ENCODE peak calls at places on chromosomes 1 and 21, in ten cellular contexts. T, W, H, V, X, Q, O, Z, M and A are unnamed samples.

GRCh38 chr1:111392042-111392441 is 35.5 kb downstream of the OVGP1 start:
- DNase-seq in T (no peak), W (no peak), H (no peak), V (no peak), X (no peak), Q (no peak), O (no peak), Z (no peak), M (no peak), A (no peak)

GRCh38 chr1:14522331-14523241 is 75.9 kb upstream of the KAZN start:
- DNase-seq in T (no peak), W (peak), H (peak), V (peak), X (peak), Q (peak), O (no peak), Z (peak), M (no peak), A (peak)

GRCh38 chr1:155569988-155570592 is 7.5 kb upstream of the ASH1L start:
- DNase-seq in T (no peak), W (no peak), H (peak), V (peak), X (no peak), Q (peak), O (no peak), Z (no peak), M (no peak), A (no peak)

GRCh38 chr1:33982419-33982818 is 118.5 kb downstream of the HMGB4 start:
- DNase-seq in T (no peak), W (no peak), H (no peak), V (no peak), X (no peak), Q (no peak), O (no peak), Z (no peak), M (no peak), A (no peak)

GRCh38 chr1:66271904-66272254 is 262.1 kb upstream of the SGIP1 start:
- DNase-seq in T (peak), W (no peak), H (peak), V (peak), X (no peak), Q (peak), O (no peak), Z (peak), M (no peak), A (no peak)

GRCh38 chr1:59266180-59266926 is 30.5 kb upstream of the FGGY start:
- DNase-seq in T (no peak), W (peak), H (no peak), V (no peak), X (no peak), Q (no peak), O (no peak), Z (no peak), M (no peak), A (no peak)

GRCh38 chr1:11598461-11598860 is 55.8 kb downstream of the FBXO2 start:
- DNase-seq in T (no peak), W (no peak), H (no peak), V (no peak), X (no peak), Q (no peak), O (no peak), Z (no peak), M (no peak), A (no peak)

GRCh38 chr1:191857600-191857999 is 300.7 kb upstream of the RGS18 start:
- DNase-seq in T (no peak), W (no peak), H (no peak), V (no peak), X (no peak), Q (no peak), O (no peak), Z (no peak), M (no peak), A (no peak)

GRCh38 chr1:107936498-107937481 is 28.2 kb downstream of the VAV3 start:
- DNase-seq in T (no peak), W (no peak), H (no peak), V (peak), X (no peak), Q (peak), O (no peak), Z (peak), M (peak), A (no peak)

GRCh38 chr1:104868794-104869193 is 1119.1 kb downstream of the AMY1C start:
- DNase-seq in T (no peak), W (no peak), H (no peak), V (no peak), X (no peak), Q (no peak), O (no peak), Z (no peak), M (no peak), A (no peak)

GRCh38 chr1:154559496-154559950 is 1.1 kb upstream of the UBE2Q1 start:
- DNase-seq in T (peak), W (peak), H (peak), V (peak), X (peak), Q (peak), O (peak), Z (peak), M (peak), A (peak)

GRCh38 chr1:39158330-39159086 is 46.0 kb upstream of the MACF1 start:
- DNase-seq in T (peak), W (no peak), H (peak), V (peak), X (peak), Q (peak), O (no peak), Z (no peak), M (no peak), A (no peak)

GRCh38 chr1:114342376-114342775 is 168.6 kb downstream of the TRIM33 start:
- DNase-seq in T (no peak), W (no peak), H (no peak), V (no peak), X (peak), Q (no peak), O (no peak), Z (no peak), M (peak), A (no peak)

GRCh38 chr1:245692318-245692717 is 537.5 kb downstream of the KIF26B start:
- DNase-seq in T (no peak), W (no peak), H (no peak), V (no peak), X (no peak), Q (no peak), O (no peak), Z (peak), M (no peak), A (no peak)

GRCh38 chr1:222784371-222784770 is 30.5 kb upstream of the DISP1 start:
- DNase-seq in T (no peak), W (no peak), H (no peak), V (no peak), X (no peak), Q (no peak), O (no peak), Z (no peak), M (no peak), A (no peak)

GRCh38 chr21:22438428-22439086 is 1440.3 kb downstream of the NCAM2 start:
- DNase-seq in T (no peak), W (no peak), H (no peak), V (no peak), X (no peak), Q (no peak), O (no peak), Z (no peak), M (no peak), A (no peak)

GRCh38 chr1:47229031-47229831 is 2.8 kb downstream of the TAL1 start:
- DNase-seq in T (no peak), W (no peak), H (no peak), V (no peak), X (no peak), Q (no peak), O (peak), Z (no peak), M (no peak), A (no peak)

GRCh38 chr1:185104083-185104482 is 52.7 kb downstream of the TRMT1L start:
- DNase-seq in T (no peak), W (no peak), H (no peak), V (no peak), X (no peak), Q (no peak), O (no peak), Z (no peak), M (no peak), A (no peak)

GRCh38 chr21:14864211-14865021 is 200.4 kb downstream of the NRIP1 start:
- DNase-seq in T (peak), W (no peak), H (peak), V (peak), X (peak), Q (peak), O (peak), Z (peak), M (peak), A (no peak)

GRCh38 chr1:111837398-111837797 is 81.7 kb downstream of the DDX20 start:
- DNase-seq in T (no peak), W (no peak), H (no peak), V (no peak), X (no peak), Q (no peak), O (no peak), Z (no peak), M (no peak), A (no peak)

GRCh38 chr1:163166886-163167555 is 35.7 kb downstream of the RGS5 start:
- DNase-seq in T (no peak), W (no peak), H (no peak), V (peak), X (no peak), Q (no peak), O (no peak), Z (no peak), M (no peak), A (no peak)

GRCh38 chr1:34671887-34672286 is 83.0 kb upstream of the GJB5 start:
- DNase-seq in T (no peak), W (no peak), H (no peak), V (no peak), X (no peak), Q (no peak), O (no peak), Z (no peak), M (no peak), A (no peak)

GRCh38 chr1:27934818-27935549 is at the start of gene SMPDL3B:
- DNase-seq in T (no peak), W (no peak), H (peak), V (no peak), X (peak), Q (no peak), O (peak), Z (peak), M (no peak), A (no peak)

GRCh38 chr1:21003281-21003680 is 173.4 kb downstream of the EIF4G3 start:
- DNase-seq in T (no peak), W (no peak), H (no peak), V (no peak), X (no peak), Q (no peak), O (no peak), Z (no peak), M (no peak), A (no peak)

GRCh38 chr1:201356236-201356635 is 21.2 kb downstream of the TNNT2 start:
- DNase-seq in T (peak), W (no peak), H (no peak), V (no peak), X (no peak), Q (no peak), O (no peak), Z (peak), M (no peak), A (no peak)

GRCh38 chr1:1776672-1777393 is 1.4 kb downstream of the NADK start:
- DNase-seq in T (no peak), W (no peak), H (no peak), V (no peak), X (no peak), Q (no peak), O (no peak), Z (no peak), M (no peak), A (no peak)

GRCh38 chr1:29332204-29332603 is 95.9 kb downstream of the PTPRU start:
- DNase-seq in T (no peak), W (no peak), H (peak), V (peak), X (no peak), Q (peak), O (peak), Z (no peak), M (no peak), A (no peak)

GRCh38 chr1:165629848-165630628 is 996 bp upstream of the MGST3 start:
- DNase-seq in T (no peak), W (no peak), H (no peak), V (no peak), X (no peak), Q (no peak), O (no peak), Z (no peak), M (peak), A (no peak)

GRCh38 chr1:6695861-6696260 is 5.8 kb downstream of the DNAJC11 start:
- DNase-seq in T (no peak), W (no peak), H (no peak), V (no peak), X (no peak), Q (no peak), O (no peak), Z (no peak), M (no peak), A (no peak)

GRCh38 chr1:44296794-44297193 is 58.3 kb downstream of the ERI3 start:
- DNase-seq in T (no peak), W (no peak), H (no peak), V (no peak), X (no peak), Q (no peak), O (no peak), Z (no peak), M (no peak), A (no peak)

GRCh38 chr1:44296067-44296466 is 59.0 kb downstream of the ERI3 start:
- DNase-seq in T (no peak), W (no peak), H (no peak), V (no peak), X (no peak), Q (no peak), O (no peak), Z (no peak), M (no peak), A (no peak)

GRCh38 chr1:44293761-44294315 is 61.2 kb downstream of the ERI3 start:
- DNase-seq in T (peak), W (no peak), H (no peak), V (no peak), X (no peak), Q (no peak), O (no peak), Z (peak), M (no peak), A (no peak)

GRCh38 chr1:44292641-44293040 is 62.4 kb downstream of the ERI3 start:
- DNase-seq in T (no peak), W (no peak), H (no peak), V (no peak), X (no peak), Q (no peak), O (no peak), Z (no peak), M (no peak), A (no peak)

DNA sequence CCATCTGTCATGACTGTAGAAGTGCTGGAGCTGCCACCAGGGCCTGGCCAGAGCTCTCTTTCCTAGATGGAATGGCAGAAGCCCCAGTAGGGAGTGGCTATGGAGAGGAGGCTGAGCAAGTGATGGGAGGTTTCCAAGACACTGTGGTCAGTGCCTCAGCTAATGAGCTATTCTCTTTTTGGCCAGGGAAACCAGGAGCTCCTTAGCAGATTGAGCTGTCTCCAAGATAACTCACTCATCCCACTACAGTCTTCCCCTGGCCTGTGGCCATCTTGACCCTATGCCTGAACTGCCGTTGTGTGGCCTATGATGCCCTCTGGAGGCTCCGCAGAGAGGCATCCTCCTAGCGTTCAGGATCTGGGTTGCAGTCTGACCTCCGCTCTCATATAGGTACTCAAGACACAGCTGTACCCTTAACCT is 60.5 kb downstream of the ERI3 start:
- DNase-seq in T (no peak), W (no peak), H (peak), V (peak), X (peak), Q (peak), O (peak), Z (peak), M (no peak), A (no peak)
- TF ChIP-seq CTCF in T (peak), W (no peak), H (peak), V (peak), X (no peak), Q (peak), O (peak), Z (peak), M (no peak), A (no peak)

DNA sequence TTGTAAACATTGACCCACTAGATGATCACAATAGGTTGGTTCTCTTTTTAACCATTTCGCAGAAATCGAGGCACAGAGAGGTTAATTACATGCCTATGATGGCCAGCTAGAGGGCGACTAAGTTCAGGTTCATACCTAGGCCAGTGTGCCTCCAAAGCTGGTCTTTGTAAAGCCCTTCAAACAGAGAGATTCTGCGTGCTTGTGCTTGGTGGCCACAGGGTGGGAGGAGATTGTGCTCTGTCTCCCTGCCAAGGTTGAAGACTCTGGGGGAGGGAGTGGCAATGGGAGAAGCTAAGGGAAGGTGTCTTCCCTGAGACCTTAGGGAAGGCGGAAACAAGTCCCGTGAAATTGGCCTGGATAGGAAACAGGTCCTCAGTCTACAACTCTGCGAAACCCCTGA is 59.1 kb upstream of the RBM15 start:
- DNase-seq in T (no peak), W (no peak), H (no peak), V (no peak), X (no peak), Q (no peak), O (no peak), Z (no peak), M (no peak), A (no peak)
- TF ChIP-seq CTCF in T (no peak), W (no peak), H (no peak), V (no peak), X (no peak), Q (no peak), O (no peak), Z (no peak), M (no peak), A (no peak)

GRCh38 chr1:243973169-243973568 is 77.9 kb upstream of the ZBTB18 start:
- DNase-seq in T (no peak), W (no peak), H (no peak), V (no peak), X (no peak), Q (no peak), O (no peak), Z (no peak), M (no peak), A (no peak)
- TF ChIP-seq CTCF in T (no peak), W (no peak), H (no peak), V (no peak), X (no peak), Q (no peak), O (no peak), Z (no peak), M (no peak), A (no peak)

DNA sequence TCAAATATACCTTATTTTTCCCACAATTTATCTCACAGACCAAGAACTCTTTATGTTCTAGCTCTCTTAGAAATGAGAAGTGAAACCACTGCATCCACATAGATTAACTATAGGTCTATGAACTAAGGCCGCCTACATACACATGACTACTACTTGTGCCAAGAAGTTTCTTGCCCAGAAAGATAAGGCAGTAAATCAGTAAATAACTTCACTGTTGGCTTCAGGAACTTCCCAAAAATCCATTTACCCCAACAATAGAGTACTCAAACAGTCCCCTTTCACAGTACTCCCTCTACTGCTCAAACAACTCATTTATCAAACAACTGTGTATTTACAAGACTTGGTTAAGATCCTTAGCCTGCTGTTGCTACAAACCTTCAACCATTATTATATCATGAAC is 96.5 kb downstream of the NME7 start:
- DNase-seq in T (no peak), W (peak), H (no peak), V (no peak), X (no peak), Q (peak), O (no peak), Z (no peak), M (no peak), A (peak)
- TF ChIP-seq CTCF in T (peak), W (no peak), H (no peak), V (no peak), X (no peak), Q (peak), O (no peak), Z (peak), M (no peak), A (no peak)

DNA sequence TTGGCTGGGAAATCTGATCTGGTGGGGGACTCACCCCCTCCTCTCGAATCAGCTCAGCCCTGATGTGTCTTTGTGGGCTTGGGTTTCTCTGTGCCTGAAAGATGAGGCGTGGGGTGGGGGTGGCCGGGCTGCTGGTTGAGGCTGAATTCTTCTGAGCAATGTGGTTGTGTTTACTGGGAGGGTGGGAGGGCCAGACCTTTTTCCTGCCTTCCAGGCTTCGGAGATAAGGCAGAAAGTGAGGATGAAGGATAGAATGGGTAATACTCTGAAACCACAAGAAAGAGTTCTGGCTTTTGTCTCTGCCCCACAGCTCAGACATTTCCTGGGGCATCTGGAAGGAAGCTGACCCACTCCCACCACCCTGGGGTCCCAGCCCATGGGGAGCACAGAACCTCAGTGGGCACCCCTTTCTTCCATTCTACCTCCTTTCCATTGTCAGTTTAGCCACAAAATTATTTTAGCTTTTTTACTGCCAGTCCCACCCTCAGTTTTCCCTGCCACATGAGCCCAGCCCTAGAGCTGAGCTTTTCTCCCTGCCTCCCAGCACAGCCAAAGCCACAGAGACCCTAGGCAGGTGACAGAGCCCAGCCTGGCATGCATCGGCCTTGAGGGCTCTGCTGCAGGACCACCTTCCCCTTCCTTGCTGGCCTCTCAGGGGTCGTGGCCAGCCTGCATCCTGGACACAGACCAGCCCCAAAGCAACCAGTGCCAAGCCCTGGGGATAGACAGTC is 11.2 kb downstream of the ALX3 start:
- DNase-seq in T (no peak), W (no peak), H (no peak), V (no peak), X (no peak), Q (no peak), O (no peak), Z (no peak), M (no peak), A (no peak)
- TF ChIP-seq CTCF in T (no peak), W (no peak), H (no peak), V (no peak), X (no peak), Q (no peak), O (no peak), Z (no peak), M (no peak), A (no peak)

GRCh38 chr1:36276688-36277087 is 29.5 kb upstream of the SH3D21 start:
- DNase-seq in T (no peak), W (no peak), H (no peak), V (no peak), X (no peak), Q (no peak), O (no peak), Z (no peak), M (no peak), A (no peak)
- TF ChIP-seq CTCF in T (no peak), W (no peak), H (no peak), V (no peak), X (no peak), Q (no peak), O (no peak), Z (no peak), M (no peak), A (no peak)

DNA sequence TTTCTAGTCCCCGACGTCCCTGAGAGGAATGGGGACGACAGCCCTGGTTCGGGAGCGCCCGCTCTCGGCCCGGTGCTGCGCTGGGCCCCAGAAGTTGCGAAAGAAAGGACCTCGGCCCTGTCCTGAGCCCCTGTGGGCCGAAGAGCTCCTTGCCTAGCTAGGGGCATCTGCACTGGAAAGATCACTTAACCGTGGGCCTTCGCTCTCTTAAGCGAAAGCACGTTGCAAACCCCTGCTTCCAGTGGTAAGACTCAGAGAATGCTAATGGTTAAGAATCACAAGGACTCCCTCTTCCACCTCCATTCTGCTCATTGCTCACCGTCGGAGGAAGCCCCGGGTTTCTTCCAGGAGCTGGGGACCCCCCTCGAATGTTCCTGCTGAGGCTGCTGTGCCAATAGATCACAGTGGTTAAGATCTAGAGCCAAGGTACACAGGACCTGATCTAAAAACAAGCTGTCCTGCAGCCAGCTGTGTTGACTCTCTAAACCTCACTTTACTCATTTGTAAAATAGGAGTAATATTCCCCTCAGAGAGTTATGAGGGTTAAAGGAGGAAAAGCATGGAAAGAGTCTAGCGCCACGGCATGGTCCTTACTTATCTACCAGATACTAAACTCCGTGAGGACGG is 690 bp downstream of the VAMP3 start:
- DNase-seq in T (no peak), W (no peak), H (no peak), V (peak), X (no peak), Q (no peak), O (no peak), Z (no peak), M (no peak), A (no peak)
- TF ChIP-seq CTCF in T (no peak), W (no peak), H (no peak), V (no peak), X (no peak), Q (no peak), O (no peak), Z (no peak), M (no peak), A (no peak)